ENCODE peak calls at places on chromosomes 12 and 14, in five cellular contexts. Z, F, A, V and S are unnamed samples. For H3K9me3, the result is how much of the 10 kb centered on the place peaks cover.

GRCh38 chr14:22510527-22511110 is 78.4 kb downstream of the DAD1 start:
- ATAC-seq in Z (no peak), F (no peak), A (no peak), V (no peak), S (no peak)

GRCh38 chr12:3202734-3203446 is 125.7 kb downstream of the TSPAN9 start:
- ATAC-seq in Z (peak), F (peak), A (no peak), V (peak), S (no peak)

GRCh38 chr14:22994762-22995275 is 12.5 kb upstream of the AJUBA start:
- ATAC-seq in Z (peak), F (peak), A (peak), V (peak), S (peak)

GRCh38 chr14:75615200-75615599 is 36.8 kb downstream of the FLVCR2 start:
- ATAC-seq in Z (no peak), F (no peak), A (peak), V (peak), S (peak)

GRCh38 chr12:67471810-67472209 is 176.7 kb upstream of the DYRK2 start:
- ATAC-seq in Z (no peak), F (no peak), A (no peak), V (no peak), S (no peak)

GRCh38 chr12:89781161-89781560 is 72.5 kb upstream of the ATP2B1 start:
- ATAC-seq in Z (no peak), F (no peak), A (no peak), V (no peak), S (no peak)

GRCh38 chr12:27260746-27261145 is 16.7 kb downstream of the STK38L start:
- ATAC-seq in Z (no peak), F (no peak), A (no peak), V (peak), S (peak)

GRCh38 chr14:24576178-24576577 is at the start of gene CTSG:
- ATAC-seq in Z (no peak), F (no peak), A (peak), V (no peak), S (no peak)

GRCh38 chr12:10018390-10018789 is 8.0 kb downstream of the CLEC12B start:
- ATAC-seq in Z (no peak), F (no peak), A (no peak), V (no peak), S (no peak)

GRCh38 chr12:26119391-26119981 is 5.4 kb downstream of the BHLHE41 start:
- ATAC-seq in Z (peak), F (peak), A (no peak), V (peak), S (no peak)

GRCh38 chr14:21104448-21105060 is 3.7 kb downstream of the TMEM253 start:
- ATAC-seq in Z (peak), F (peak), A (peak), V (peak), S (peak)

GRCh38 chr12:47828008-47828966 is 8.6 kb upstream of the HDAC7 start:
- ATAC-seq in Z (no peak), F (peak), A (no peak), V (peak), S (peak)

GRCh38 chr14:96224480-96225096 is 19.9 kb downstream of the BDKRB2 start:
- ATAC-seq in Z (no peak), F (no peak), A (no peak), V (no peak), S (peak)

GRCh38 chr12:16602412-16602811 is 3.5 kb downstream of the LMO3 start:
- ATAC-seq in Z (no peak), F (no peak), A (no peak), V (peak), S (no peak)

GRCh38 chr14:100408350-100409015 is 85.3 kb downstream of the SLC25A47 start:
- ATAC-seq in Z (no peak), F (peak), A (peak), V (no peak), S (no peak)

DNA sequence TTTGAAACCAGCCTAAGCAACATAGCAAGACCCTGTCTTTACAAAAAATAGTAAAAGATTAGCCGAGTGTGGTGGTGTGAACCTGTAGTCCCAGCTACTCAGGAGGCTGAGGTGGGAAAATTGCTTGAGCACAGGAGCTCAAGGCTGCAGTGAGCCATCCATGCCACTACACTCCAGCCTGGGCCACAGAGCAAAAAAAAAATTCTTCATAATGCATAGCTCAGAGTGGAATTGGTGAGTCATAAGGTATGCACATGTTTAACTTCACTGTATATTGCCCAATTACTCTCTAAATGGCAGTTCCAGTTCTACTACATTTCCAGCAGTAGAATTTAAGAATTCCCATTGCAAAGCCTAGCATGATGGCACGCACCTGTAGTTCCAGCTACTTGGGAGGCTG is 26.8 kb upstream of the CLIP1 start:
- ATAC-seq in Z (peak), F (peak), A (no peak), V (no peak), S (no peak)
- TF ChIP-seq EP300 in Z (peak), F (no peak), A (no peak), V (no peak), S (no peak)

GRCh38 chr12:32264995-32265394 is 134.4 kb upstream of the FGD4 start:
- ATAC-seq in Z (no peak), F (no peak), A (no peak), V (peak), S (no peak)
- TF ChIP-seq POLR2AphosphoS5 in Z (no peak), F (no peak), A (no peak), V (no peak), S (no peak)

DNA sequence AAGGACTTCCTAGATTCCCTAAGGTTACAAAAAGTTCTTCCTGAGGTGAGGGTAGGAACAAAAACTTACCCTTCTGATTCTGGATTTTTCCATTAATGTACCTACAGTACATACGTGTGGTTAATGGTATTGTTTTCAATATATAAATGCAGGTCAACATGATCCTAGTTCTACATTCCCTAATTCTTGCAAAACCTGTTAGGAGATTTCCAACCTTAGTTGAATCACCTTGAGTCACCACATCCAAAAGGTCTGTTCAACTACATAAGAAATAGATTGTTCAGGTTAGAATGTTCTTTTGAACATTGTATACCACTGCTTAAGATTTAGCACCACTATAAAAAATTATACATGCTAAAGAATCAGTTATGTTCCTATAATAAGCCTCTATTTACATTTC is 118.9 kb downstream of the GARIN6 start:
- ATAC-seq in Z (no peak), F (no peak), A (no peak), V (no peak), S (no peak)
- H3K9me3 ChIP-seq in Z (under half), F (under half), A (under half), V (under half), S (under half)

GRCh38 chr14:88825503-88825902 is 1.1 kb downstream of the TTC8 start:
- ATAC-seq in Z (no peak), F (no peak), A (no peak), V (no peak), S (no peak)

GRCh38 chr14:88823968-88824313 is 510 bp upstream of the TTC8 start:
- ATAC-seq in Z (no peak), F (no peak), A (no peak), V (no peak), S (no peak)

GRCh38 chr14:88825078-88825458 is 617 bp downstream of the TTC8 start:
- ATAC-seq in Z (no peak), F (no peak), A (no peak), V (no peak), S (no peak)

GRCh38 chr14:88821888-88822287 is 2.6 kb upstream of the TTC8 start:
- ATAC-seq in Z (no peak), F (no peak), A (no peak), V (no peak), S (no peak)

DNA sequence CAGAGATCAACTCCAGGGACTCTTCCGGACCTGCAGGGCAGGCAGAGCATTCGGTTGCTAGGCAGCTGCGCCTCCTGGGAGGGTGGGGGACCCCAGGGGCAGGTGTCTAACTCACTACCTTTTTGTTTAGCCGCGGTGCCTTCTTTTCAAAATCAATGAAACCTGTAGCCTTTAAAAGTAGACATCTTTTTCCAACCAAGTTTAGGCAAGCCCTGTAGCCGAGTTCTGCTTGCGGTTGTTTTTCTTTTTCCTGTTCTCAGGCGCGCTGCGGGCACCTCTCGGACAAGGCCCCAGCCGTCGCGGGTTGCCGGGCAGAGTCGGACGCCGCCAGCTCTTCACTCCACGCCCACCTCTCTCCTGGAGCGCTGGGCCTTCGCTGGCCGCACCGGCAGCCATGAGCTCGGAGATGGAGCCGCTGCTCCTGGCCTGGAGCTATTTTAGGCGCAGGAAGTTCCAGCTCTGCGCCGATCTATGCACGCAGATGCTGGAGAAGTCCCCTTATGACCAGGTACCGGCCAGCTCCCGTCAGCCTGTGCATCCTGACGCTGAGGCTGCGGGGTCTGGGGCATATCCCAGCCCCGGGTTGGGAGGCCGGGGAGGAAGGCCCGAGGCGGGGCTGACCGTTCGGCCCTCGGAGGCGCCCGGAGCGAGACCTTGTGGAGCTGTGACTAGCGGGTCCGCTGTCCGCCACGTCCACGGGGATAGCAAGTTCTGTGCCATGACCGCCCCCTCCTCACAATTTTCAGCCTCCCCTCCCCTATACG is at the start of gene TTC8:
- ATAC-seq in Z (peak), F (peak), A (peak), V (peak), S (peak)
- TF ChIP-seq EP300 in Z (no peak), F (no peak), A (no peak), V (no peak), S (no peak)

GRCh38 chr14:88868558-88869159 is 44.2 kb downstream of the TTC8 start:
- ATAC-seq in Z (peak), F (peak), A (no peak), V (peak), S (no peak)
- TF ChIP-seq POLR2AphosphoS5 in Z (no peak), F (no peak), A (no peak), V (no peak), S (no peak)

GRCh38 chr12:34604631-34605509 is 582.6 kb downstream of the ALG10 start:
- ATAC-seq in Z (no peak), F (no peak), A (no peak), V (no peak), S (no peak)
- H3K9me3 ChIP-seq in Z (half or more), F (under half), A (under half), V (under half), S (under half)

DNA sequence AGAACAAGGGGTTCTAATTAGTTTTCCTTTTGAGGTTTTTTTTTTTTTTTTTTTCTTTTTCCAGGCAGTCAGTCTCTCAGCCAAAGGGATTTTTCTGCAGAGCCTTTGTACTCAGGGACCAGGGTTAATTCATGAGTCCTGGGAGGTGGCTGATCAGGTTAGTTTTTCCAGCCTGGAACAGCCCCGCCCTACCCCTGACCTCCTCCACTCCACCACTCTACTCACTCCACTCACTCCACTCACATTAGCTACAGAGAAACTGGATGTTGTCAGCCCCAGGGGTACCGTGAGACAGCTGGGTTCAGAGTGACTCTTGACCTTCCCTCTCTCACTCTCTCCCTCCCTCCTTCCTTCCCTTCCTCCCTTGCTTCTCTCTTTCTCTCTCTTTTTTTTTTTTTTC is 161.0 kb downstream of the CRADD start:
- ATAC-seq in Z (no peak), F (no peak), A (peak), V (no peak), S (no peak)
- TF ChIP-seq EP300 in Z (no peak), F (no peak), A (no peak), V (no peak), S (no peak)

DNA sequence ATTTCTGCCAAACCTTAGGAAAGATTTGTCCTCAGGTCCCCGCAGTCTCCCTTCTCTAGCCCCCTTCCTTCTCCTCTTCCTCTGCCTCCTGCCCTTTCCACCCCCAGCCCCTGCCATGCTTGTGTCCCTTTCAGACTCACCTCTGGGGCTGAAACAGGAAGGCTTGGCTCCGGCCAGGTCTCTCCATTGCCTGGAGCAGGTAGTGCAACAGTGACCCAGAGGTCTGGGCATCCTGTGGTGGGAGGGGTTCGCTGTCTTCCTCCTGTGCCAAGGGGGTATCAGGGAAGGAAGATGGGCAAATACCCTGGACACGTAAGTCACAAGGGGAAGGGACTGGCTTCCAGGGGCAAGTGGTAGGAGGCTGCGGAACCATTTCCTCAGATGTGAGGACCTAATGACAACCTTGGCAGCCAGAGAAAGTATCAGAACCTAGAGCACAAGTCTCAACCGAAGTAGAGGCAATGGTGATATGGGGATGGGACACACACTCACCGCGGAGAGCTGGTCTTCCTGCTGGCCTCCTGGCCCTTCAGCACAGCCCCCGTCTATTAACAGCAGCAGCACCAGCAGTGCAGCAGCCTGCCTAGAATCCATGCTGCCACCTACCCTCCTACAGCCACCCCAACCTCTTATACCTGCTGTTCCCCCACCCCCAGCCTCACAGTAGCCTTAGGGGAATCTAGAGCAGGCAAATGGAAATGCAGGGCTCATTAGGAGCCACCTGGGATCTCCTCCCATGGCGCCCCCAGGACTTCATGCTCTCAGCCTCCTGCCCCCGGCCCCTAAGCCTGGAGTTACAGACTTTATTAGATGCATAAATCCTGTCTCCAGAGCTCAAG is at the start of gene NPFF:
- ATAC-seq in Z (no peak), F (no peak), A (no peak), V (no peak), S (no peak)
- TF ChIP-seq POLR2AphosphoS5 in Z (no peak), F (no peak), A (no peak), V (no peak), S (no peak)